ENCODE peak calls at places on chromosomes 11 and 22, in six cellular contexts. J is PC-3, H is HCT116, M is neural progenitor cell, Z is MM.1S, Y is SK-N-SH. K is an unnamed sample.
A peak's percentile ranks its signal among the peaks of the same experiment; 100 is the strongest.

GRCh38 chr11:6561288-6561687 is 42.1 kb downstream of the RRP8 start:
- DNase-seq in H (no peak), Z (no peak), M (no peak), J (no peak), Y (no peak), K (no peak)

GRCh38 chr22:22855085-22855484 is 32.5 kb upstream of the IGLL5 start:
- DNase-seq in Z (no peak), M (no peak), Y (no peak), H (no peak), J (no peak), K (no peak)

GRCh38 chr11:10488581-10489443 is 33.7 kb downstream of the AMPD3 start:
- DNase-seq in Z (peak; percentile 87), J (no peak), M (no peak), H (no peak), Y (no peak), K (no peak)

GRCh38 chr11:122656631-122657101 is 1.1 kb downstream of the UBASH3B start:
- DNase-seq in H (no peak), Z (peak; percentile 42), Y (no peak), M (peak; percentile 70), J (peak; percentile 52), K (peak; percentile 49)

GRCh38 chr11:60281482-60281881 is 1.0 kb downstream of the MS4A4A start:
- DNase-seq in M (no peak), Z (no peak), J (no peak), H (no peak), Y (no peak), K (no peak)

GRCh38 chr11:61963016-61963281 is 4.5 kb downstream of the FTH1 start:
- DNase-seq in H (no peak), J (no peak), M (no peak), Y (no peak), Z (no peak), K (no peak)

GRCh38 chr11:111635706-111636045 is 33.4 kb downstream of the SIK2 start:
- DNase-seq in J (no peak), H (no peak), Z (no peak), Y (peak; percentile 38), M (no peak), K (peak; percentile 49)

GRCh38 chr11:9524001-9524400 is 49.5 kb upstream of the WEE1 start:
- DNase-seq in Y (no peak), H (no peak), J (no peak), Z (no peak), M (no peak), K (no peak)

GRCh38 chr11:3947084-3947483 is 91.6 kb downstream of the STIM1 start:
- DNase-seq in J (no peak), H (no peak), Z (peak; percentile 91), M (no peak), Y (no peak), K (peak; percentile 36)

GRCh38 chr11:129881570-129882170 is 13.7 kb downstream of the NFRKB start:
- DNase-seq in M (peak; percentile 56), J (peak; percentile 74), Z (peak; percentile 15), Y (peak; percentile 74), H (no peak), K (peak; percentile 56)

GRCh38 chr11:122163420-122163819 is 47.4 kb upstream of the BLID start:
- DNase-seq in Y (no peak), M (no peak), J (peak; percentile 77), Z (no peak), H (no peak), K (peak; percentile 70)

GRCh38 chr11:120029321-120029720 is 108.6 kb downstream of the TRIM29 start:
- DNase-seq in Z (no peak), J (no peak), M (no peak), H (no peak), Y (no peak), K (no peak)

GRCh38 chr11:131773626-131774025 is 403.2 kb downstream of the NTM start:
- DNase-seq in Z (no peak), H (no peak), Y (no peak), J (peak; percentile 13), M (no peak), K (peak; percentile 30)

GRCh38 chr22:43734370-43735005 is 77.6 kb downstream of the EFCAB6 start:
- DNase-seq in J (no peak), H (no peak), Y (no peak), Z (no peak), M (no peak), K (no peak)

GRCh38 chr11:8826145-8826786 is 84.7 kb upstream of the AKIP1 start:
- DNase-seq in J (peak; percentile 36), Y (no peak), Z (no peak), H (no peak), M (peak; percentile 80), K (peak; percentile 70)

GRCh38 chr11:43632171-43632570 is 48.4 kb upstream of the HSD17B12 start:
- DNase-seq in M (no peak), H (no peak), Y (no peak), J (peak; percentile 8), Z (no peak), K (peak; percentile 55)

GRCh38 chr11:78268516-78269410 is 80.0 kb downstream of the USP35 start:
- DNase-seq in H (no peak), Y (no peak), J (no peak), M (no peak), Z (no peak), K (peak; percentile 71)

GRCh38 chr11:132312161-132312560 is 941.7 kb downstream of the NTM start:
- DNase-seq in H (no peak), Z (no peak), J (peak; percentile 39), M (no peak), Y (no peak), K (peak; percentile 60)

GRCh38 chr22:35824256-35824655 is 106.6 kb downstream of the APOL5 start:
- DNase-seq in Y (no peak), H (no peak), J (no peak), M (no peak), Z (no peak), K (no peak)
- TF ChIP-seq EZH2phosphoT487 in Y (no peak), H (no peak), J (no peak), M (no peak), Z (no peak), K (no peak)

DNA sequence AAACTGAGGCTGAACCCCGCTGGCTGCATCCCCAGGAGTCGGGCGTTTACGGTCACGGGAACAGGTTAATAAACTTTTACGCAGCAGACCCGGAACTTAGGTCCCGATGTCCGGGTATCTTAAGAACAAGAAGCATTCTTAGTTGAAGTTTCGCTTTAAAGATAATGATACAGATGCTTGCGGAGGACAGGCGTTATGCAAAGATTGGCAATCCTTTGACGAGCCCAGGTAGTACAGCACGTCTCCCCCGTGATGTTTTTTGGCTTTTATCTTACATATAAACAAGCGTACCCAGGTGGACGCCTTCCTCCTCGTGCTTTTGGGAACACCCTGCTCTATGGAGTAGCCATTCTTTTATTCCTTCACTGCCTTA is 869 bp upstream of the TOLLIP start:
- DNase-seq in Z (peak; percentile 38), J (no peak), M (no peak), Y (no peak), H (no peak), K (no peak)
- H3K9ac ChIP-seq in Z (peak overlapping the region; percentile 82), J (peak overlapping the region; percentile 95), M (no peak overlapping the region), Y (peak overlapping the region; percentile 72), H (peak overlapping the region; percentile 89), K (peak overlapping the region; percentile 90)

DNA sequence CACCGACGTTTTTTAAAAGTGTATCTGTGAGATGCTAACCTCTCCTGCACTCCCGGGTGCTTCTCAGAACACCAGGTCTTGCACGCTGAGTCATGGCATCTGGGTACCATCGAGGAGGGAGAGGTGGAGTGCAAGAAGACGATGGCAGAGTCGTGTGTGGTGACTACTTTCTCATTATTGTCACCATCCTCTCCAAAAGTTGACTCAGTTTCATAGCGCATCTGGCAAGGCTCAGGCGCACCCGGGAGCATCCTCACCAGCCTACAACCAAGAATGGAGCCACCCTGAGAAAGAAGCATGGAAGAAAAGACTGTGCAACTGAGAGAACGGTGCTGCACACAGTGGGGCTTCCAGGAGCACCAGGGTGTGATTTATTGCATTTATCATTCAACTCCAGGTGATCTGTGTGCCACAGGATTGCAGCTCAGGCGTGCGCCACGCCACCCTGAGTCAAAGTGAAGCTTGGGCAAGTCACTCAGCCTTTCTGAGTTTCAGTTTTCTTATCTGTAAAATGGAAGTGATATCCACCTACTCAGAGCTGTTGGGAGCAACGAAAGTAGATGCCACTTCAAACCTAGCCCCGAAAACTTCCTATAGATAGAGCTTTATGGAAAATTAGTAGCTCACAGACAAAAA is 65.4 kb downstream of the LINC01488 start:
- DNase-seq in Y (no peak), Z (peak; percentile 55), J (no peak), H (no peak), M (no peak), K (no peak)
- H3K4me2 ChIP-seq in Y (no peak overlapping the region), Z (peak overlapping the region; percentile 88), J (no peak overlapping the region), H (no peak overlapping the region), M (no peak overlapping the region), K (no peak overlapping the region)

GRCh38 chr11:87879118-87879517 is 296.1 kb downstream of the RAB38 start:
- DNase-seq in H (no peak), M (no peak), Y (no peak), J (peak; percentile 63), Z (no peak), K (peak; percentile 66)

GRCh38 chr11:87878373-87878779 is 296.9 kb downstream of the RAB38 start:
- DNase-seq in M (peak; percentile 50), Z (peak; percentile 41), H (peak; percentile 21), J (peak; percentile 75), Y (no peak), K (peak; percentile 74)
- TF ChIP-seq EZH2phosphoT487 in M (no peak), Z (no peak), H (no peak), J (no peak), Y (no peak), K (no peak)

DNA sequence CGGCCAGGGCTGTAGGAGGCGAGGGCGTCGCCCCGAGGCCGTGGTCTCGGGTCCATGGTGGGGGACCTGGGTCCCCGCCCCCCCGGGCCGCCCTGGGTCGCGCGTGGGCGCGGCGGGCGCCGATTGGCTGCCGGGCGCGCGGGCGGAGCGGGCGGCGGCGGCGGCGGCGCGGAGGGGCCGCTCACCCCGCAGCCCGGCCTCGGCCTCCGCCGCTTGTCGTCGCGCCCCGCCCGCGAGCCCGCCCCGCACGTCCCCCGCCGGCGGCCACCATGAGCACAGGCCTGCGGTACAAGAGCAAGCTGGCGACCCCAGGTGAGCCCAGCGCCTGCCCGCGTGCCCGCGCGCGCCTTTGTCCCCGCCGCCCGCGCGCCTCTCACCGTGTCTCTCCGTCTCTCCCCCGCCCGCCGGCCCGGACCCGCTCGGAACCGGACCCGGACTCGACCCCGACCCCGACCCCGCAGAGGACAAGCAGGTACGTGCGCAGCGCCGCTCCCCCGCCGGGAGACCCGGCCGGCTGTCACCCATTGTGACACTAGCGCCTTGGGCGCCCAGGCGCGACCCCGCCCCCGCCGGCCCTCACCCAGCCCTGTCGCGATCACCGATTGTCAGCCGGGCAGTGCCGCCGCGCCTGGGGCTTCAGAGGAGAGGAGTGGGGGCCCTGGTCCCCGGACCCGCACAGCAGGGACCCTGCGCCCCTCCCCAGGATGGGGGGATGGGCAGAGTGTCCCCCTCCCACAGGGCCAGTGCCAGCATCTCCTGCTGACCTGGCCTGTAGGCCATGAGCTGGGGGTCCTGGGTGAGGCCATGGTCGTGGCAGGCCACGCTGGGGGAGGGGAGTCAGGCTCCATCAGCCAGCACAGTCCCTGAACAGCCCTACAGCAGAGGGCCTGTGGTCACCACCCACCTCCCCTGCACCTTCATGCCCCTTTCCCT is at the start of gene SEPTIN5:
- DNase-seq in M (peak; percentile 52), Y (peak; percentile 83), H (no peak), Z (no peak), J (no peak), K (peak; percentile 50)
- H3K9ac ChIP-seq in M (no peak within 1 kb of the TSS), Y (peak within 1 kb of the TSS; percentile 48), H (peak within 1 kb of the TSS; percentile 38), Z (no peak within 1 kb of the TSS), J (peak within 1 kb of the TSS; percentile 27), K (peak within 1 kb of the TSS; percentile 62)

K was measured in GM23248.